ENCODE peak calls at places on chromosomes 4 and X, in five cellular contexts. C is tibial artery, T is endothelial cell, Z is neural crest cell, W is PC-3. I is an unnamed sample.

GRCh38 chrX:99301990-99302389 is 1108.1 kb downstream of the PCDH19 start:
- DNase-seq in C (no peak), T (no peak), Z (no peak), W (peak), I (peak)

GRCh38 chr4:8240211-8241041 is 29.1 kb upstream of the HTRA3 start:
- DNase-seq in C (no peak), T (no peak), Z (no peak), W (no peak), I (no peak)

GRCh38 chrX:52933976-52934703 is 24.2 kb downstream of the FAM156A start:
- DNase-seq in C (no peak), T (no peak), Z (no peak), W (peak), I (peak)

GRCh38 chrX:30301977-30302376 is 7.2 kb downstream of the NR0B1 start:
- DNase-seq in C (no peak), T (no peak), Z (no peak), W (peak), I (no peak)

GRCh38 chr4:124526321-124526720 is 186.2 kb downstream of the ANKRD50 start:
- DNase-seq in C (no peak), T (no peak), Z (no peak), W (no peak), I (no peak)

GRCh38 chrX:68832101-68832416 is 3.2 kb downstream of the EFNB1 start:
- DNase-seq in C (peak), T (no peak), Z (no peak), W (peak), I (peak)

GRCh38 chrX:63354484-63354883 is 3.4 kb upstream of the SPIN4 start:
- DNase-seq in C (no peak), T (no peak), Z (no peak), W (no peak), I (no peak)

GRCh38 chrX:40095588-40096394 is 2.0 kb downstream of the BCOR start:
- DNase-seq in C (no peak), T (no peak), Z (no peak), W (peak), I (no peak)

GRCh38 chr4:27013012-27013411 is 152.4 kb downstream of the STIM2 start:
- DNase-seq in C (no peak), T (no peak), Z (no peak), W (no peak), I (no peak)

GRCh38 chrX:9133426-9133825 is 99.5 kb upstream of the FAM9B start:
- DNase-seq in C (no peak), T (no peak), Z (no peak), W (peak), I (no peak)

GRCh38 chr4:156021298-156021697 is 67.6 kb upstream of the CTSO start:
- DNase-seq in C (no peak), T (no peak), Z (no peak), W (no peak), I (no peak)

GRCh38 chr4:93199492-93199891 is 629.1 kb upstream of the ATOH1 start:
- DNase-seq in C (no peak), T (peak), Z (peak), W (peak), I (peak)

GRCh38 chr4:2365054-2365912 is 53.2 kb downstream of the ZFYVE28 start:
- DNase-seq in C (no peak), T (no peak), Z (no peak), W (peak), I (no peak)

GRCh38 chr4:184262901-184263300 is 45.2 kb upstream of the ENPP6 start:
- DNase-seq in C (no peak), T (no peak), Z (no peak), W (peak), I (no peak)

GRCh38 chr4:141711211-141711610 is 74.8 kb downstream of the IL15 start:
- DNase-seq in C (peak), T (no peak), Z (no peak), W (peak), I (no peak)

GRCh38 chr4:139243448-139244365 is 36.3 kb downstream of the MGARP start:
- DNase-seq in C (peak), T (no peak), Z (no peak), W (peak), I (no peak)

GRCh38 chrX:72041166-72041565 is 90.5 kb downstream of the RTL5 start:
- DNase-seq in C (no peak), T (no peak), Z (no peak), W (no peak), I (no peak)

GRCh38 chrX:79325263-79325958 is 41.7 kb downstream of the ITM2A start:
- DNase-seq in C (no peak), T (no peak), Z (no peak), W (peak), I (no peak)

GRCh38 chr4:188976644-188977115 is 837.4 kb downstream of the TRIML1 start:
- DNase-seq in C (no peak), T (no peak), Z (no peak), W (peak), I (no peak)

GRCh38 chr4:46878641-46879040 is 30.4 kb downstream of the COX7B2 start:
- DNase-seq in C (no peak), T (no peak), Z (no peak), W (no peak), I (no peak)

GRCh38 chr4:8159522-8160232 is 1.1 kb upstream of the ABLIM2 start:
- DNase-seq in C (no peak), T (no peak), Z (no peak), W (no peak), I (no peak)

GRCh38 chr4:129822708-129823504 is 727.0 kb downstream of the C4orf33 start:
- DNase-seq in C (no peak), T (peak), Z (no peak), W (peak), I (no peak)

GRCh38 chrX:28099166-28099565 is 117.9 kb upstream of the DCAF8L1 start:
- DNase-seq in C (no peak), T (no peak), Z (no peak), W (no peak), I (no peak)

GRCh38 chr4:152961752-152962117 is 25.6 kb downstream of the FHDC1 start:
- DNase-seq in C (no peak), T (no peak), Z (no peak), W (no peak), I (no peak)

DNA sequence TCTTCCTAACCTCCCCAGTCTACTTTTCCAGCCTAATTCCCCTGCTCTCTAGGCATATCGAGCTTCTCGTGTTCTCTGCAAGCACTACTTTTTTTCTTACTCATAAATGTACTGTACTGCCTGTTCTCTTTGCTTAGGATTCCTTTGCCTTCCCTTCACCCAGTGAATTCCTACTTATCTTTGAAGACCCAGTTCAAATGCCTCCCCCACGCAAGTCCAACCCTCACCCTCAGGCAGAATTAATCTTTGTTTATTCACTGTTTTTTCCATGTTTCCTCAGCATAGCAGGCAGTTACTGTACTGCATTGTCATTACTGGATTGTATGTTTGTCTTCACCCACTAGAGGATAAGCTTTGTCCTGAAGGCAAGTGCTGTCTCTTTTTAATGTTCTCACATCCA is 287.7 kb downstream of the BMPR1B start:
- DNase-seq in C (no peak), T (no peak), Z (no peak), W (peak), I (no peak)
- TF ChIP-seq CTCF in C (no peak), T (no peak), Z (no peak), W (no peak), I (no peak)

GRCh38 chrX:11949291-11949690 is 189.0 kb upstream of the FRMPD4 start:
- DNase-seq in C (no peak), T (no peak), Z (no peak), W (no peak), I (no peak)

DNA sequence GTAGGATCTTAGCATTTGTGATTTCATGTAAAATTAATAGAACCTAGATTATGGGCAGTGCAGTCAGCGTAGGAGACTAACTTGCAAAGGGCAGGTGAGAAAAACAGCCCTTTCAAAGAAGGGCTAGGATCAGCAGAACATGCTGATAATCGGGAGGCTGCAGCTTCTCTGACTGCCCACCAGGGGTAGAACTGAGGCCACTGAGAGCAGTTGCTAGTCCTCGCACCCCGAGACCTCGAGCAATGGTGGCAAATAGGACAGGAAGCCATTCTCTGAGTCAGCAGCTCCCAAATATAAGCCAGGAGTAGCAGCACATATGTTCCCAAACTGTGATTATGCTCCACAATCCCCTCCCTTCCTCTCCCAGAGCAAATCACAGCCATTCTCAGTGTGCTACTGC is 186.4 kb downstream of the MSL3 start:
- DNase-seq in C (no peak), T (peak), Z (peak), W (peak), I (peak)
- TF ChIP-seq CTCF in C (peak), T (peak), Z (peak), W (peak), I (peak)

GRCh38 chrX:3075959-3076358 is 34.7 kb downstream of the ARSF start:
- DNase-seq in C (no peak), T (no peak), Z (no peak), W (no peak), I (no peak)
- TF ChIP-seq CTCF in C (no peak), T (no peak), Z (no peak), W (no peak), I (no peak)

DNA sequence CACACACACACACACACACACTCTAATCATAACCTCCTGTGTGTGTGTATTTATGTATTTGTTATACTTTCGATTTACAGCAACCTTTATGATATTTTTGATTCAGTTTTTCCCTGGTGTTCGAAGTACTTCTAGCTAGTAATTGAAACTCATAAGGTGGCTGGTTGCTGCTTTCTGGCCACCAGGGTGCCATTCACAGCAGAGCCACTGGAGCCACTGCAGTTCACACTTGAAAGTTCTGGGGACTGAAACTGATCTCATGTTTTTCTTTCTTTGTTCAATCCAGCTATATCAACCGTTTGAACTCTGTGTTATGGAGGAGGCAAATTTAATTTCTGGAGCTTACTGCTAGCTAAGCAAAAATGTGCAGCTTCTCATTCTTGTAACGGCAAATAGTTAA is 419.4 kb downstream of the ADGRL3 start:
- DNase-seq in C (no peak), T (no peak), Z (no peak), W (peak), I (no peak)
- TF ChIP-seq CTCF in C (peak), T (peak), Z (peak), W (peak), I (no peak)

GRCh38 chrX:19814778-19815177 is 72.6 kb downstream of the SH3KBP1 start:
- DNase-seq in C (no peak), T (no peak), Z (no peak), W (no peak), I (no peak)
- TF ChIP-seq CTCF in C (no peak), T (no peak), Z (no peak), W (no peak), I (no peak)

GRCh38 chrX:7147431-7147977 is at the start of gene STS:
- DNase-seq in C (no peak), T (peak), Z (peak), W (no peak), I (peak)

GRCh38 chrX:7146703-7147430 is 645 bp upstream of the STS start:
- DNase-seq in C (no peak), T (no peak), Z (no peak), W (no peak), I (peak)

GRCh38 chrX:7146026-7146702 is 1.3 kb upstream of the STS start:
- DNase-seq in C (no peak), T (no peak), Z (no peak), W (no peak), I (no peak)

GRCh38 chrX:7149421-7149820 is 1.5 kb upstream of the PUDP start:
- DNase-seq in C (no peak), T (no peak), Z (no peak), W (no peak), I (peak)

DNA sequence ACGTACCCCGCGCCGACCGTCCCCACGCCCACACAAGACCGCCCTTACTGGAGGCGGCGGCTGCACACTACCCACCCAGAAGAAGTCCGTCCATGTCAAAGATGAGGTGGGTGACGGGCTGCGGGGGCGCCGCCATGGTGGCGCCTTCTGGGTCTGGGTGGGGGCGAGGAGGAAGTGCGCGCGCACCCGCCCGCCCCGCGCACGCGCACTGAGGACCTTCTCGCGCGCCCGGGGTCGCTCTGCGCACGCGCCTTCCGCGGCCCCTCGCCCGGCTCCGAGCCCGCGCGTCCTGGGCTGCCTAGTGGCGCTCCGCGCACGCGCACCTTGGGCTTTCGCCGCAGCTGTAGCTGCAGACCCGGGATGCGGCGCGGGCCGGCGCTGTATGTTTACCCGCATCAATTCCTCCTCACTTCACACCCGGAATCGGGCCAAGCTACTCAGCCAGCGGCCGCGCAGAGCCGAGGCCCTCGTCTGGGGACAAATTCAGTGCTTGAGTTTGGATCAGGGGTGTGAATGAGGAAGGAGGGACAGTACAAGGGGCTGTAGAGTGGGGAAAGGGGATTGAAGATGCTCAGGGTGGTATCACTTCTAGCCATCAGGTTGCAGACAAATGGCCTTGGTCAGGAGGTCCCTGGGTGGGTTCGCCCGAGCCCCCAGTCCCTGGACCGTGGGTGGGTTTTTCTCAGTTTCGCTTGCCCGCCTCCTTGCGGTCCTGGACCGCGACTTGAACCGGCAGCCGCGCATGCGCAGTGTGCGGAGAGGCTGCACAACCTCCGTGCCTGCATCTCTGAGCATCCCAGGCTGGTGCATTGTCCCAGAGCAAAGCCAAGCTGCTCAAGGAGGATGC is at the start of gene PUDP:
- DNase-seq in C (peak), T (peak), Z (peak), W (peak), I (peak)
- TF ChIP-seq CTCF in C (peak), T (no peak), Z (peak), W (peak), I (peak)

GRCh38 chr4:146175541-146176453 is at the start of gene LSM6:
- DNase-seq in C (peak), T (peak), Z (peak), W (peak), I (peak)
- TF ChIP-seq CTCF in C (peak), T (no peak), Z (peak), W (no peak), I (no peak)

I was measured in GM13977.